ENCODE peak calls at places on chromosomes 6 and 20, in seven cellular contexts. T is GM12878, N is HepG2, V is K562, X is HCT116, A is H1, G is SK-N-SH. Z is an unnamed sample. For H3K27me3, the result is how much of the 10 kb centered on the place peaks cover.

GRCh38 chr6:131728296-131728939 is 17.6 kb upstream of the CTAGE9 start:
- DNase-seq in T (no peak), N (no peak), V (no peak), X (no peak), A (no peak), G (no peak), Z (no peak)

GRCh38 chr6:107941199-107941598 is 16.8 kb downstream of the SEC63 start:
- DNase-seq in T (no peak), N (no peak), V (no peak), X (no peak), A (no peak), G (no peak), Z (no peak)

GRCh38 chr6:139588076-139588639 is 213.7 kb upstream of the CITED2 start:
- DNase-seq in T (no peak), N (peak), V (peak), X (peak), A (no peak), G (no peak), Z (peak)

GRCh38 chr20:25294459-25295385 is 46.8 kb downstream of the PYGB start:
- DNase-seq in T (no peak), N (peak), V (peak), X (peak), A (peak), G (peak), Z (peak)

GRCh38 chr6:21856096-21856825 is 262.7 kb downstream of the SOX4 start:
- DNase-seq in T (no peak), N (no peak), V (no peak), X (no peak), A (no peak), G (no peak), Z (peak)

GRCh38 chr6:153099636-153100035 is 31.4 kb downstream of the RGS17 start:
- DNase-seq in T (no peak), N (no peak), V (no peak), X (no peak), A (no peak), G (no peak), Z (no peak)

GRCh38 chr6:109441069-109441816 is 719 bp downstream of the SMPD2 start:
- DNase-seq in T (no peak), N (peak), V (peak), X (no peak), A (peak), G (peak), Z (peak)

GRCh38 chr6:163345931-163346330 is 68.6 kb upstream of the QKI start:
- DNase-seq in T (no peak), N (no peak), V (no peak), X (no peak), A (no peak), G (no peak), Z (no peak)

GRCh38 chr6:145705561-145705960 is 29.8 kb downstream of the EPM2A start:
- DNase-seq in T (no peak), N (no peak), V (no peak), X (no peak), A (no peak), G (no peak), Z (peak)

GRCh38 chr6:130132286-130132701 is 90.5 kb downstream of the SAMD3 start:
- DNase-seq in T (no peak), N (no peak), V (no peak), X (no peak), A (no peak), G (no peak), Z (no peak)

GRCh38 chr20:34337544-34337943 is 25.5 kb upstream of the ITCH start:
- DNase-seq in T (no peak), N (no peak), V (no peak), X (no peak), A (no peak), G (no peak), Z (no peak)

GRCh38 chr6:116158641-116159040 is 32.7 kb upstream of the COL10A1 start:
- DNase-seq in T (no peak), N (no peak), V (no peak), X (no peak), A (no peak), G (no peak), Z (no peak)

GRCh38 chr6:41503841-41504525 is 42.2 kb upstream of the FOXP4 start:
- DNase-seq in T (no peak), N (peak), V (no peak), X (no peak), A (peak), G (peak), Z (peak)

GRCh38 chr6:106746660-106747059 is 117.3 kb downstream of the QRSL1 start:
- DNase-seq in T (no peak), N (peak), V (no peak), X (no peak), A (no peak), G (no peak), Z (no peak)

GRCh38 chr20:16580127-16580526 is 6.9 kb upstream of the KIF16B start:
- DNase-seq in T (no peak), N (no peak), V (no peak), X (no peak), A (no peak), G (peak), Z (no peak)

GRCh38 chr6:97850458-97851218 is 567.6 kb upstream of the MMS22L start:
- DNase-seq in T (no peak), N (no peak), V (no peak), X (no peak), A (no peak), G (no peak), Z (no peak)

GRCh38 chr6:36701401-36701991 is 3.9 kb downstream of the RAB44 start:
- DNase-seq in T (no peak), N (peak), V (no peak), X (no peak), A (no peak), G (no peak), Z (no peak)

GRCh38 chr20:1274485-1275313 is 8.6 kb downstream of the SNPH start:
- DNase-seq in T (no peak), N (no peak), V (peak), X (no peak), A (no peak), G (peak), Z (no peak)

GRCh38 chr6:35804996-35805736 is at the start of gene LHFPL5:
- DNase-seq in T (no peak), N (peak), V (peak), X (no peak), A (peak), G (peak), Z (peak)

GRCh38 chr6:24105146-24105545 is 20.9 kb upstream of the NRSN1 start:
- DNase-seq in T (no peak), N (no peak), V (no peak), X (no peak), A (no peak), G (no peak), Z (no peak)

GRCh38 chr6:24935753-24936152 is at the start of gene RIPOR2:
- DNase-seq in T (no peak), N (no peak), V (no peak), X (no peak), A (peak), G (no peak), Z (no peak)

GRCh38 chr6:19569563-19569962 is 267.6 kb upstream of the ID4 start:
- DNase-seq in T (no peak), N (no peak), V (no peak), X (no peak), A (no peak), G (no peak), Z (no peak)
- TF ChIP-seq MAX in T (no peak), N (no peak), V (no peak), X (no peak), A (no peak), G (no peak), Z (no peak)

GRCh38 chr6:26088344-26088743 is 1.1 kb downstream of the HFE start:
- DNase-seq in T (no peak), N (no peak), V (no peak), X (no peak), A (no peak), G (no peak), Z (no peak)
- H3K27me3 ChIP-seq in T (under half), N (under half), V (under half), X (under half), A (under half), G (under half), Z (under half)

DNA sequence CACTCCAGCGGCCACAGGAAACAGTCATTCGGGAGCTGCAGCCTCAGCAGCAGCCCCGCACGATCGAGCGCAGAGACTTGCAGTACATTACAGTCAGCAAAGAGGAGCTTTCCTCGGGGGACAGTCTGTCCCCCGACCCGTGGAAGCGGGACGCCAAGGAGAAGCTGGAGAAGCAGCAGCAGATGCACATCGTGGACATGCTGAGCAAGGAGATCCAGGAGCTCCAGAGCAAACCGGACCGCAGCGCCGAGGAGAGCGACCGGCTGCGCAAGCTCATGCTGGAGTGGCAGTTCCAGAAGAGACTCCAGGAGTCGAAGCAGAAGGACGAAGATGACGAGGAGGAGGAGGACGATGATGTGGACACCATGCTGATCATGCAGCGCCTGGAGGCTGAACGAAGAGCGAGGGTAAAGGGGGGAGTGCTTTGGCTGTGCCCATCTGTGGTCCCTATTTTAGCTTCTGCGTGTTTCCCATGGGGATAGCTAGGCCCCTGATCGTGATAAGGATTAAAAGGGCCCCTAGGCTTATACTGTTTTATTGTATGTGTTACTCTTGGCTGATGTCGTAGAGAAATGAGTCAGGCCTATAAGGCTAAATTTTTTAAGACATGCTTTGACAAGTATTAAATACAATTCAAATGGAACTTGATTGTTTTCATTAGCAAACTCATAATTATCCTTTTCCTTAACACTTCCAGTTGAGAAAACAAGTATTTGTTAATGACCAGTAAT is 45.5 kb upstream of the KIF25 start:
- DNase-seq in T (no peak), N (no peak), V (no peak), X (no peak), A (no peak), G (no peak), Z (no peak)
- TF ChIP-seq MAX in T (no peak), N (no peak), V (no peak), X (no peak), A (no peak), G (no peak), Z (no peak)

DNA sequence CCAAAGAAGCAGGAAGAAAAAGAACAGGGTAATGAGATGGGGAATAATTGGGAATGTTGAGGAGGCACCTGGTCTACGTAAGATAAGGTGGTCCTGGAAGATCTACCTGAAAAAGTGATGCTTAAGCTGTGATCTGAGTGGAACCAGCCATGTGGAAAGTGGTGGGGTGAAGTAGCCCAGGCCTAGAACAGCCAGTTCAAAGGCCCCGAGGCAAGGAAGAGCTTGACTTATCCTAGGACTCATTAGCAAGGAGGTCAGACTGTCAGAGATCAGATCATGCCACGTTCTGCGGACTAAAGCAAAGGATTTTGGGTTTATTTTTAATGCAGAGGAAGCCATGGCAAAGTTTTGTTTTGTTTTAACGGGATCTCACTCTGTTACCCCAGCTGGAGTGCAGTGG is 5.1 kb downstream of the SYCP2L start:
- DNase-seq in T (no peak), N (no peak), V (no peak), X (no peak), A (no peak), G (no peak), Z (no peak)
- H3K27me3 ChIP-seq in T (under half), N (under half), V (under half), X (under half), A (under half), G (under half), Z (under half)

GRCh38 chr6:90870561-90870960 is 283.7 kb upstream of the MAP3K7 start:
- DNase-seq in T (no peak), N (no peak), V (no peak), X (no peak), A (no peak), G (no peak), Z (no peak)
- TF ChIP-seq MAX in T (no peak), N (no peak), V (no peak), X (no peak), A (no peak), G (no peak), Z (no peak)

GRCh38 chr6:44294832-44295791 is 18.0 kb downstream of the AARS2 start:
- DNase-seq in T (no peak), N (no peak), V (no peak), X (no peak), A (no peak), G (no peak), Z (no peak)

GRCh38 chr6:44289726-44290125 is 19.5 kb downstream of the TMEM151B start:
- DNase-seq in T (no peak), N (no peak), V (no peak), X (no peak), A (no peak), G (peak), Z (no peak)

GRCh38 chr6:44297063-44298038 is 15.8 kb downstream of the AARS2 start:
- DNase-seq in T (no peak), N (no peak), V (peak), X (no peak), A (peak), G (peak), Z (peak)

GRCh38 chr6:44291841-44292240 is 21.3 kb downstream of the AARS2 start:
- DNase-seq in T (no peak), N (no peak), V (no peak), X (no peak), A (no peak), G (no peak), Z (no peak)

DNA sequence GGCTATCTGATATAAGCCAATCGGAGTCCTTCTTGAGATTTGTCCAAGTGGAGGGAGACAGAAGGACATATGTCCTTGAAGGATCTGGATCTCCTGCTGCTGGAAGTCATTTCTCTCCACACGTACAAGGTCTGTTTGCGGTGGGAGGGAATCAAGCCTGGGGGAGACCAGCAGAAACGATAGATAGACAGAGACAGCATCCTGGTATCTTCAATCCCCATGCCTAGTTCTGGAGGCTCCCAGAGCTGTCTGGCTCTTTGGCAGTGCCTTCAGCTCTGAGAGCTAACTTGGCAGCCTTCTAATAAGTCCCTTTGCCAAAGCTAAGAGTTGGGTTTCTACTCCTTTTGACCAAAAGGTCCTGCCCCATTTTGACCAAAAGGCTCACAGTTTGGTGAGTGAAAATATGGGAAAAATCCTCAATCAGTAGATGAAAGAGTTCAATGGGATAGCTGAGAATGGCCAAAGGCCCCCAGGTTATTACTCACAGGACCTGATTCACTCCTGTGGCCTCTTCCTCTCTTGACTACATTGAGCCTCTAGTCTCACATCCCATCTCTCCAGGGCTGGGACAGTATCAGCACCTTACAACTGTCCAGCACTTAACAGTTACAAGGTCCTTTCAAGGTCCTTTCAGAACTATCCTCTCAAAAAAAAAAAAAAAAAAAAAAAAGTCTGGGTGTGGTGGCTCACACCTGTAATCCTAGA is 20.3 kb downstream of the AARS2 start:
- DNase-seq in T (no peak), N (no peak), V (no peak), X (no peak), A (no peak), G (no peak), Z (no peak)
- H3K27me3 ChIP-seq in T (under half), N (under half), V (half or more), X (under half), A (under half), G (under half), Z (under half)

DNA sequence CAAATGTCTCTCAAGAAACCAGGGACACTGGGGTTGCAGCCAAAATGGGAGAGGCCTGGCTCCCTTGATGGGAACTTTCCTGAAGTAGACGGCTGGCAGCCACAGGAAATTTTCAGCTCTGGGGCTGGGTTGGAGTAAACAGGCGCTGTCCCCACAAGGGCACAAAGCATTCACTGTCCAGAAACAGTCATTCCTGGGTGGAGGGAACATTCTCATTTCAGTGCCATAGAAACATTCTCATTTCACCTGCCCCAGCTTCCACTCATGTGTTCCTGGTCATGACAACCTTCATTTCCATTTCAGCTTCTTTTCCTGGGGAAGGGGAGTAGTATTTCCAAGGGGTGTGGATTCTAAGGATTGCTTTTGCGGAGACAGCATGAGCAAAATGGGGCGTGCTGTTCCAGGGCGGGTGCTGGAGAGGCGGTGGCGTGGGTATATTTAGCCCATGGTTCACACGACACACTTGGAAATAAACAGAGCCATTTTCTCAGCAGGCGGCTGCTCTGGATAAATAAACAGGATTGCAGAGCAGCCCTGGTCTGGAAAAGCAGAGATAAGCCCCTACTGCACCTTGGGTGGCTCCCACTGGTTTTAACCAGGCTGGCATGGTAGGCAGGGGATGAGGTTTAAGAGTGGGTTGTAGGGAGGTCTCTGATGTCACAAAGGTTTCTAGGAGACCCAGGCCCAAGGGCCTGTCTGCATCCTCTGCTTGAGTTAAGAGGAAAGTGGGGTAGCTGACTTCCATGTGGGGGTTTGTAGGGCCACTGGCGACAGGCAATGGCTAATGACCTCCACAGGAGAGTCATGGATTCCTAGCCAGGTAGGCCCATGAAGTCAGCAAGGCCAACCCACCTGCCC is 32.9 kb downstream of the COX4I2 start:
- DNase-seq in T (no peak), N (no peak), V (no peak), X (no peak), A (no peak), G (no peak), Z (no peak)
- TF ChIP-seq MAX in T (no peak), N (no peak), V (no peak), X (no peak), A (no peak), G (no peak), Z (no peak)

DNA sequence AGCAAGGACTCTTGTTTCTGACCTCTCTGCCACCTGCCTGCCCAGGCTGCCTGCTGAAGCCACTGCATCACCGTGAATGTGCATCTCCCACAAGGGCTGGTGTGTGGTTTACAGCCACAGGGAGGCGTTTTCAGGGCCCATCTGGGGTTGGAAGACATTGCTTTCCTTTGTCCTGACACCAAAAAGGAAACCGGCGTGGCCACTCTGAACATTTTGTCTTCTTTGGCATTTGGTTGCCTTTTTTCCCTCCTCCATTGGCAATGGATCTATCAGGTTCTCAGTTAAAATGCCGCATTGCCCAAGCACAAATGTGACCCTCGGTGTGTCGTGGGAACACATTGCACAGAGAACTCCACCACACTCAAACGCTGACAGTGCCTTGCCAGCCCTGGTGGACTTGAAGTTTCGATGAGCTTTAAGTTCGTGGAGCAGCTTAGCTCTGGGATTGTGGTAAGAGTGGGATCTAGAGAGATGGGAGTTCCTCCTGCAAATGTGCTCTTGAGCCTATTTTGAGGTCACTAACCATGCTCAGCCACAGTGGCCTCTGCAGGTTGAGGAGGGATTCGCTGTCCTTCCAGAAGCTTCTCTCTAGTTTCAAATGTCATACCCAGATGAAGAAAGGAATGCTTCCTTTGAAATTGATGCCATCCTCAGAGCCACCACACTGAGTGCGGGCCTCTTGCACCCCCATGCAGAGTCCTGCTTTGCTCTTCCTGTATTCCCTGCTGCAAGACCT is 14.8 kb upstream of the PCK1 start:
- DNase-seq in T (no peak), N (no peak), V (no peak), X (no peak), A (no peak), G (no peak), Z (no peak)
- H3K27me3 ChIP-seq in T (under half), N (under half), V (under half), X (under half), A (under half), G (under half), Z (under half)

GRCh38 chr20:48038703-48039102 is 253.4 kb upstream of the SULF2 start:
- DNase-seq in T (no peak), N (no peak), V (no peak), X (no peak), A (no peak), G (no peak), Z (no peak)
- TF ChIP-seq MAX in T (no peak), N (no peak), V (no peak), X (no peak), A (no peak), G (no peak), Z (no peak)

Z was measured in endothelial cell of umbilical vein.